ENCODE peak calls at places on chromosomes 2 and 18, in four cellular contexts. H, W, L and S are unnamed samples.
A peak's percentile ranks its signal among the peaks of the same experiment; 100 is the strongest.

GRCh38 chr2:239935789-239936758 is 89.1 kb downstream of the NDUFA10 start:
- DNase-seq in H (no peak), W (no peak), L (peak; percentile 22), S (no peak)

GRCh38 chr18:49250819-49251388 is 209.5 kb downstream of the DYM start:
- DNase-seq in H (no peak), W (no peak), L (peak; percentile 23), S (no peak)

GRCh38 chr2:229340086-229340760 is 69.1 kb upstream of the PID1 start:
- DNase-seq in H (no peak), W (no peak), L (no peak), S (no peak)

GRCh38 chr2:207937818-207938217 is 87.5 kb downstream of the PLEKHM3 start:
- DNase-seq in H (no peak), W (no peak), L (no peak), S (no peak)

GRCh38 chr2:45469314-45470099 is 141.6 kb downstream of the SRBD1 start:
- DNase-seq in H (no peak), W (no peak), L (peak; percentile 97), S (no peak)

GRCh38 chr2:171287036-171287435 is 126.3 kb upstream of the TLK1 start:
- DNase-seq in H (no peak), W (no peak), L (no peak), S (no peak)

GRCh38 chr2:181738074-181738473 is 57.8 kb upstream of the NEUROD1 start:
- DNase-seq in H (no peak), W (no peak), L (no peak), S (no peak)

GRCh38 chr18:21672868-21673267 is 31.7 kb downstream of the ABHD3 start:
- DNase-seq in H (no peak), W (no peak), L (peak; percentile 14), S (no peak)

GRCh38 chr18:5582849-5583667 is 39.3 kb upstream of the EPB41L3 start:
- DNase-seq in H (no peak), W (no peak), L (no peak), S (peak; percentile 9)

GRCh38 chr2:126808929-126809328 is 89.8 kb upstream of the TEX51 start:
- DNase-seq in H (no peak), W (no peak), L (no peak), S (no peak)

GRCh38 chr2:168369087-168369486 is 87.0 kb upstream of the CERS6 start:
- DNase-seq in H (no peak), W (no peak), L (no peak), S (no peak)

GRCh38 chr2:35415282-35415681 is 940.3 kb upstream of the CRIM1 start:
- DNase-seq in H (no peak), W (no peak), L (no peak), S (no peak)

GRCh38 chr2:45169339-45170190 is 160.3 kb upstream of the SIX2 start:
- DNase-seq in H (no peak), W (no peak), L (no peak), S (peak; percentile 30)

GRCh38 chr2:239500915-239501630 is 100.3 kb upstream of the HDAC4 start:
- DNase-seq in H (no peak), W (no peak), L (no peak), S (no peak)

GRCh38 chr2:54386993-54387590 is 69.0 kb upstream of the SPTBN1 start:
- DNase-seq in H (no peak), W (no peak), L (no peak), S (no peak)

GRCh38 chr18:46641917-46642316 is 15.1 kb downstream of the LOXHD1 start:
- DNase-seq in H (no peak), W (no peak), L (no peak), S (no peak)

GRCh38 chr18:23883277-23883790 is 131.2 kb upstream of the TTC39C start:
- DNase-seq in H (no peak), W (no peak), L (peak; percentile 93), S (no peak)

GRCh38 chr2:214543386-214543955 is 132.6 kb downstream of the VWC2L start:
- DNase-seq in H (no peak), W (no peak), L (no peak), S (no peak)

GRCh38 chr2:230643576-230644291 is 68.9 kb upstream of the CAB39 start:
- DNase-seq in H (peak; percentile 3), W (no peak), L (no peak), S (no peak)

GRCh38 chr2:173589604-173590277 is 235.1 kb downstream of the CDCA7 start:
- DNase-seq in H (no peak), W (no peak), L (no peak), S (no peak)

GRCh38 chr2:100524331-100524730 is 38.5 kb upstream of the PDCL3 start:
- DNase-seq in H (no peak), W (no peak), L (no peak), S (no peak)

GRCh38 chr2:33494155-33494779 is 17.8 kb downstream of the RASGRP3 start:
- DNase-seq in H (no peak), W (no peak), L (no peak), S (no peak)

GRCh38 chr18:64539852-64540251 is 391.0 kb upstream of the LINC00305 start:
- DNase-seq in H (no peak), W (no peak), L (no peak), S (no peak)

GRCh38 chr2:186456941-186457340 is 29.1 kb upstream of the ZC3H15 start:
- DNase-seq in H (no peak), W (no peak), L (no peak), S (no peak)

GRCh38 chr2:220000080-220000479 is 372.6 kb downstream of the SLC4A3 start:
- DNase-seq in H (no peak), W (no peak), L (no peak), S (no peak)

GRCh38 chr18:9068346-9068745 is 34.2 kb upstream of the NDUFV2 start:
- DNase-seq in H (no peak), W (no peak), L (no peak), S (no peak)

GRCh38 chr2:130391872-130392670 is 36.2 kb downstream of the PTPN18 start:
- DNase-seq in H (no peak), W (no peak), L (peak; percentile 34), S (no peak)

GRCh38 chr18:5142131-5142530 is 54.9 kb downstream of the AKAIN1 start:
- DNase-seq in H (no peak), W (no peak), L (no peak), S (no peak)

GRCh38 chr2:65834657-65835056 is 402.3 kb upstream of the SPRED2 start:
- DNase-seq in H (no peak), W (no peak), L (no peak), S (no peak)
- TF ChIP-seq SP1 in H (no peak), W (no peak), L (no peak), S (no peak)

GRCh38 chr2:148813603-148814065 is 61.4 kb upstream of the KIF5C start:
- DNase-seq in H (peak; percentile 49), W (peak; percentile 76), L (no peak), S (no peak)

GRCh38 chr2:148810081-148810480 is 64.9 kb upstream of the KIF5C start:
- DNase-seq in H (no peak), W (no peak), L (no peak), S (no peak)

GRCh38 chr2:148814143-148814852 is 60.7 kb upstream of the KIF5C start:
- DNase-seq in H (no peak), W (no peak), L (no peak), S (no peak)

GRCh38 chr2:148814853-148815419 is 60.1 kb upstream of the KIF5C start:
- DNase-seq in H (no peak), W (no peak), L (no peak), S (no peak)

GRCh38 chr2:148812306-148812705 is 62.7 kb upstream of the KIF5C start:
- DNase-seq in H (no peak), W (no peak), L (no peak), S (no peak)
- TF ChIP-seq FOXK2 in H (no peak), W (no peak), L (no peak), S (no peak)

GRCh38 chr18:31049189-31049588 is 6.6 kb upstream of the DSC3 start:
- DNase-seq in H (no peak), W (no peak), L (no peak), S (no peak)
- TF ChIP-seq FOXM1 in H (no peak), W (no peak), L (no peak), S (no peak)

GRCh38 chr2:222900354-222900753 is 39.5 kb downstream of the ACSL3 start:
- DNase-seq in H (no peak), W (no peak), L (no peak), S (no peak)
- TF ChIP-seq SP1 in H (no peak), W (no peak), L (no peak), S (no peak)

GRCh38 chr2:121965666-121966065 is 210.2 kb downstream of the TSN start:
- DNase-seq in H (no peak), W (no peak), L (no peak), S (no peak)

GRCh38 chr2:121972203-121972602 is 216.8 kb downstream of the TSN start:
- DNase-seq in H (no peak), W (no peak), L (no peak), S (no peak)

GRCh38 chr2:121966663-121967062 is 211.2 kb downstream of the TSN start:
- DNase-seq in H (no peak), W (no peak), L (no peak), S (no peak)

GRCh38 chr2:121969155-121969554 is 213.7 kb downstream of the TSN start:
- DNase-seq in H (no peak), W (no peak), L (no peak), S (no peak)

GRCh38 chr2:121969766-121970639 is 214.6 kb downstream of the TSN start:
- DNase-seq in H (no peak), W (no peak), L (no peak), S (no peak)
- TF ChIP-seq FOXK2 in H (no peak), W (no peak), L (no peak), S (no peak)

GRCh38 chr2:86522711-86523110 is 40.5 kb downstream of the CHMP3 start:
- DNase-seq in H (no peak), W (no peak), L (no peak), S (no peak)

GRCh38 chr2:86519349-86519748 is 43.9 kb downstream of the CHMP3 start:
- DNase-seq in H (no peak), W (no peak), L (no peak), S (no peak)

GRCh38 chr2:86521922-86522321 is 41.3 kb downstream of the CHMP3 start:
- DNase-seq in H (no peak), W (no peak), L (no peak), S (no peak)

GRCh38 chr2:86518498-86518897 is 44.7 kb downstream of the CHMP3 start:
- DNase-seq in H (no peak), W (no peak), L (peak; percentile 39), S (no peak)

GRCh38 chr2:86520153-86520552 is 43.1 kb downstream of the CHMP3 start:
- DNase-seq in H (no peak), W (no peak), L (no peak), S (no peak)
- TF ChIP-seq FOXM1 in H (no peak), W (no peak), L (no peak), S (no peak)

GRCh38 chr2:75716406-75716805 is 5.7 kb upstream of the GCFC2 start:
- DNase-seq in H (no peak), W (no peak), L (no peak), S (no peak)
- TF ChIP-seq SP1 in H (no peak), W (no peak), L (no peak), S (no peak)